ENCODE peak calls at places on chromosomes 1 and 21, in nine cellular contexts. G is GM23248, N is gastrocnemius medialis, H is OCI-LY7, V is cardiac muscle cell, D is heart right ventricle, Y is right cardiac atrium, B is adrenal gland, C is A549. E is an unnamed sample.

GRCh38 chr21:45104560-45104959 is 30.2 kb downstream of the ADARB1 start:
- DNase-seq in G (peak; percentile 20), N (peak; percentile 32), H (no peak), V (no peak), D (peak; percentile 51), Y (peak; percentile 66), B (no peak), C (no peak), E (peak; percentile 29)

GRCh38 chr1:44013949-44014348 is 17.3 kb downstream of the SLC6A9 start:
- DNase-seq in G (no peak), N (no peak), H (no peak), V (no peak), D (no peak), Y (peak; percentile 30), B (no peak), C (no peak), E (no peak)

GRCh38 chr21:37047079-37047478 is 25.8 kb downstream of the PIGP start:
- DNase-seq in G (no peak), N (no peak), H (no peak), V (no peak), D (no peak), Y (no peak), B (no peak), C (peak; percentile 10), E (peak; percentile 71)

GRCh38 chr1:234875953-234876814 is 252.5 kb downstream of the TOMM20 start:
- DNase-seq in G (peak; percentile 44), N (peak; percentile 51), H (no peak), V (peak; percentile 76), D (no peak), Y (peak; percentile 80), B (peak; percentile 70), C (peak; percentile 75), E (peak; percentile 94)

GRCh38 chr1:220012259-220012658 is 34.0 kb downstream of the EPRS1 start:
- DNase-seq in G (peak; percentile 56), N (no peak), H (peak; percentile 32), V (no peak), D (no peak), Y (no peak), B (no peak), C (no peak), E (no peak)

GRCh38 chr1:169348356-169349036 is 19.1 kb downstream of the NME7 start:
- DNase-seq in G (peak; percentile 71), N (no peak), H (peak; percentile 66), V (peak; percentile 69), D (peak; percentile 19), Y (no peak), B (peak; percentile 34), C (peak; percentile 65), E (peak; percentile 72)

GRCh38 chr1:94236630-94237290 is 624 bp downstream of the ARHGAP29 start:
- DNase-seq in G (peak; percentile 71), N (peak; percentile 59), H (no peak), V (peak; percentile 61), D (peak; percentile 38), Y (peak; percentile 81), B (peak; percentile 26), C (peak; percentile 50), E (peak; percentile 43)

GRCh38 chr1:204493882-204494280 is 724 bp downstream of the PIK3C2B start:
- DNase-seq in G (peak; percentile 52), N (no peak), H (peak; percentile 69), V (peak; percentile 72), D (peak; percentile 57), Y (peak; percentile 83), B (peak; percentile 64), C (peak; percentile 45), E (peak; percentile 91)

GRCh38 chr1:152525080-152525641 is 10.9 kb downstream of the CRCT1 start:
- DNase-seq in G (no peak), N (no peak), H (no peak), V (no peak), D (no peak), Y (no peak), B (no peak), C (peak; percentile 58), E (peak; percentile 90)

GRCh38 chr1:113792471-113792870 is 19.8 kb downstream of the RSBN1 start:
- DNase-seq in G (no peak), N (no peak), H (no peak), V (no peak), D (no peak), Y (no peak), B (no peak), C (no peak), E (no peak)

GRCh38 chr1:214446772-214447556 is 104.4 kb downstream of the PTPN14 start:
- DNase-seq in G (peak; percentile 94), N (no peak), H (no peak), V (no peak), D (no peak), Y (no peak), B (no peak), C (peak; percentile 75), E (peak; percentile 6)

GRCh38 chr1:200072636-200073285 is 45.3 kb downstream of the NR5A2 start:
- DNase-seq in G (peak; percentile 21), N (no peak), H (peak; percentile 9), V (no peak), D (no peak), Y (no peak), B (no peak), C (no peak), E (peak; percentile 46)
- H3K4me1 ChIP-seq in G (peaks cover 17% of the 10 kb centered on the region), N (no peaks in the 10 kb centered on the region), H (peaks cover 29% of the 10 kb centered on the region), V (peaks cover 3% of the 10 kb centered on the region), D (peaks cover 18% of the 10 kb centered on the region), Y (peaks cover 3% of the 10 kb centered on the region), B (no peaks in the 10 kb centered on the region), C (peaks cover 27% of the 10 kb centered on the region), E (no peaks in the 10 kb centered on the region)

DNA sequence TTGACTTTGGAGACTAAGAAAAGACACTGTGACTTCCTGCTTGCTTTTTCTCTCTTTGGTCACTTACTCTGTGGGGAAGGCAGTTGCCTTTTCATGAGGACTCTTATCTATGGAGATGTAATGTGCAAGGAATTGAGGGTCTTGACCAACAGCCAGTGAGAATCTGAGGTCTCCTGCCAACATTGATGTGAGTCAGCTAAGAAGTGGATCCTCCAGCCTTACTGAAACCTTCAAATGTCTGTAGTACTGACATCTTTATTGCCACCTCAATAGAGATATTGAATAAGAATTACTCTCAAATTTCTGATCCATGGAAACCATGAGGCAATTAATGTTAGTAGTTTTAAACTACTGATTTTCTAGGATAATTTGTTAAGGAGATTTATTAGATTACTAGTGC is 598.4 kb downstream of the ADGRL2 start:
- DNase-seq in G (no peak), N (no peak), H (no peak), V (no peak), D (no peak), Y (no peak), B (no peak), C (no peak), E (no peak)
- H3K9me3 ChIP-seq in G (no peaks in the 10 kb centered on the region), N (no peaks in the 10 kb centered on the region), H (no peaks in the 10 kb centered on the region), V (no peaks in the 10 kb centered on the region), D (no peaks in the 10 kb centered on the region), Y (no peaks in the 10 kb centered on the region), B (no peaks in the 10 kb centered on the region), C (no peaks in the 10 kb centered on the region), E (no peaks in the 10 kb centered on the region)

GRCh38 chr21:42750737-42751530 is 97.5 kb downstream of the PDE9A start:
- DNase-seq in G (no peak), N (no peak), H (no peak), V (no peak), D (no peak), Y (no peak), B (no peak), C (no peak), E (no peak)
- H3K27ac ChIP-seq in G (no peak overlapping the region), N (no peak overlapping the region), H (no peak overlapping the region), V (no peak overlapping the region), D (no peak overlapping the region), Y (no peak overlapping the region), B (no peak overlapping the region), C (no peak overlapping the region), E (no peak overlapping the region)

GRCh38 chr1:192224846-192225245 is 66.6 kb downstream of the RGS18 start:
- DNase-seq in G (no peak), N (no peak), H (no peak), V (peak; percentile 23), D (no peak), Y (no peak), B (no peak), C (no peak), E (no peak)
- H3K4me1 ChIP-seq in G (no peaks in the 10 kb centered on the region), N (no peaks in the 10 kb centered on the region), H (no peaks in the 10 kb centered on the region), V (no peaks in the 10 kb centered on the region), D (no peaks in the 10 kb centered on the region), Y (no peaks in the 10 kb centered on the region), B (no peaks in the 10 kb centered on the region), C (no peaks in the 10 kb centered on the region), E (no peaks in the 10 kb centered on the region)

GRCh38 chr1:248696261-248696660 is 6.3 kb downstream of the OR14I1 start:
- DNase-seq in G (peak; percentile 3), N (no peak), H (peak; percentile 48), V (no peak), D (no peak), Y (peak; percentile 53), B (no peak), C (peak; percentile 55), E (peak; percentile 67)
- H3K9me3 ChIP-seq in G (no peaks in the 10 kb centered on the region), N (no peaks in the 10 kb centered on the region), H (no peaks in the 10 kb centered on the region), V (no peaks in the 10 kb centered on the region), D (no peaks in the 10 kb centered on the region), Y (no peaks in the 10 kb centered on the region), B (no peaks in the 10 kb centered on the region), C (no peaks in the 10 kb centered on the region), E (peaks cover 1% of the 10 kb centered on the region)

GRCh38 chr1:19080715-19081114 is 124.2 kb upstream of the IFFO2 start:
- DNase-seq in G (peak; percentile 35), N (no peak), H (no peak), V (no peak), D (no peak), Y (no peak), B (no peak), C (no peak), E (no peak)

GRCh38 chr1:19081218-19081893 is 124.9 kb upstream of the IFFO2 start:
- DNase-seq in G (peak; percentile 82), N (no peak), H (no peak), V (no peak), D (peak; percentile 57), Y (peak; percentile 75), B (no peak), C (peak; percentile 69), E (peak; percentile 59)

GRCh38 chr1:19079983-19080472 is 123.6 kb upstream of the IFFO2 start:
- DNase-seq in G (no peak), N (no peak), H (no peak), V (no peak), D (no peak), Y (no peak), B (no peak), C (peak; percentile 51), E (peak; percentile 47)

GRCh38 chr1:19084206-19084738 is 125.8 kb downstream of the UBR4 start:
- DNase-seq in G (no peak), N (no peak), H (no peak), V (no peak), D (no peak), Y (no peak), B (no peak), C (no peak), E (no peak)

DNA sequence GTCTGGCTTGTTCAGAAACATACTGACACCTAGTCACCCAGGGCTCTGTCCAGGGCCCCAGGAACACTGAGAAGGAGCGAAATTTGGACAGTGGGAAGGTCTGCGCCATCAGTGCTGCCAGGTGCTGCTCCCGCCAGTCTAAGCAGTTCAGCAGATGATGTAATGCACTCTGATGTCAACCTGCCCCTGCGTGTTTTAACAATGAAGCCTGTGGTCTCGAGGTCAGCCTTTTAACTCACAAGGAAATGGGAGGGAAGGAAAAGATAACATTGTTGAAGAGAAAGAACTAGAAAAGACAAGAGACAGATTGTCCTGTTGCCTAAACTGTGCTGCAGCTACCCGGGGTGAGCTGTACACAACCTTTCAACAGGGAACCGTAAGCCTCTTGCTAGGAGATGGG is 126.6 kb upstream of the IFFO2 start:
- DNase-seq in G (no peak), N (no peak), H (no peak), V (no peak), D (no peak), Y (no peak), B (no peak), C (no peak), E (no peak)
- H3K27ac ChIP-seq in G (no peak overlapping the region), N (no peak overlapping the region), H (no peak overlapping the region), V (no peak overlapping the region), D (no peak overlapping the region), Y (no peak overlapping the region), B (no peak overlapping the region), C (peak overlapping the region; percentile 95), E (no peak overlapping the region)

E was measured in small intestine.